ENCODE peak calls at places on chromosomes 2 and 18, in four cellular contexts. N, L, H and Q are unnamed samples. For H3K4me1, the result is how much of the 10 kb centered on the place peaks cover.

GRCh38 chr2:64606495-64607363 is 47.0 kb downstream of the SERTAD2 start:
- DNase-seq in N (no peak), L (peak), H (peak), Q (peak)

GRCh38 chr2:138979131-138979530 is 198.9 kb upstream of the NXPH2 start:
- DNase-seq in N (no peak), L (no peak), H (no peak), Q (no peak)

GRCh38 chr2:18749912-18750526 is 160.7 kb upstream of the NT5C1B start:
- DNase-seq in N (peak), L (peak), H (peak), Q (peak)

GRCh38 chr2:168190590-168191336 is 56.6 kb downstream of the STK39 start:
- DNase-seq in N (no peak), L (no peak), H (peak), Q (no peak)

GRCh38 chr2:143426296-143426695 is 297.1 kb downstream of the ARHGAP15 start:
- DNase-seq in N (no peak), L (no peak), H (no peak), Q (no peak)

GRCh38 chr2:28274911-28275685 is 117.6 kb upstream of the FOSL2 start:
- DNase-seq in N (no peak), L (no peak), H (no peak), Q (no peak)

GRCh38 chr2:200435379-200435778 is 74.5 kb downstream of the KCTD18 start:
- DNase-seq in N (no peak), L (no peak), H (no peak), Q (no peak)

GRCh38 chr2:4695281-4695861 is 992.0 kb downstream of the DCDC2C start:
- DNase-seq in N (no peak), L (no peak), H (no peak), Q (no peak)

GRCh38 chr2:203453858-203454451 is 81.1 kb downstream of the RAPH1 start:
- DNase-seq in N (peak), L (peak), H (peak), Q (no peak)

GRCh38 chr18:34632323-34632722 is 77.8 kb upstream of the DTNA start:
- DNase-seq in N (no peak), L (no peak), H (no peak), Q (no peak)

GRCh38 chr18:35949903-35950627 is 22.4 kb upstream of the RMP24 start:
- DNase-seq in N (peak), L (peak), H (peak), Q (peak)

GRCh38 chr2:229731916-229732315 is 17.6 kb upstream of the DNER start:
- DNase-seq in N (peak), L (no peak), H (no peak), Q (no peak)

GRCh38 chr2:12884713-12885282 is 168.1 kb downstream of the TRIB2 start:
- DNase-seq in N (no peak), L (no peak), H (no peak), Q (peak)

GRCh38 chr2:85709385-85709784 is 15.2 kb downstream of the GNLY start:
- DNase-seq in N (no peak), L (no peak), H (no peak), Q (no peak)

GRCh38 chr2:1954061-1954460 is 209.7 kb upstream of the PXDN start:
- DNase-seq in N (no peak), L (no peak), H (no peak), Q (no peak)

DNA sequence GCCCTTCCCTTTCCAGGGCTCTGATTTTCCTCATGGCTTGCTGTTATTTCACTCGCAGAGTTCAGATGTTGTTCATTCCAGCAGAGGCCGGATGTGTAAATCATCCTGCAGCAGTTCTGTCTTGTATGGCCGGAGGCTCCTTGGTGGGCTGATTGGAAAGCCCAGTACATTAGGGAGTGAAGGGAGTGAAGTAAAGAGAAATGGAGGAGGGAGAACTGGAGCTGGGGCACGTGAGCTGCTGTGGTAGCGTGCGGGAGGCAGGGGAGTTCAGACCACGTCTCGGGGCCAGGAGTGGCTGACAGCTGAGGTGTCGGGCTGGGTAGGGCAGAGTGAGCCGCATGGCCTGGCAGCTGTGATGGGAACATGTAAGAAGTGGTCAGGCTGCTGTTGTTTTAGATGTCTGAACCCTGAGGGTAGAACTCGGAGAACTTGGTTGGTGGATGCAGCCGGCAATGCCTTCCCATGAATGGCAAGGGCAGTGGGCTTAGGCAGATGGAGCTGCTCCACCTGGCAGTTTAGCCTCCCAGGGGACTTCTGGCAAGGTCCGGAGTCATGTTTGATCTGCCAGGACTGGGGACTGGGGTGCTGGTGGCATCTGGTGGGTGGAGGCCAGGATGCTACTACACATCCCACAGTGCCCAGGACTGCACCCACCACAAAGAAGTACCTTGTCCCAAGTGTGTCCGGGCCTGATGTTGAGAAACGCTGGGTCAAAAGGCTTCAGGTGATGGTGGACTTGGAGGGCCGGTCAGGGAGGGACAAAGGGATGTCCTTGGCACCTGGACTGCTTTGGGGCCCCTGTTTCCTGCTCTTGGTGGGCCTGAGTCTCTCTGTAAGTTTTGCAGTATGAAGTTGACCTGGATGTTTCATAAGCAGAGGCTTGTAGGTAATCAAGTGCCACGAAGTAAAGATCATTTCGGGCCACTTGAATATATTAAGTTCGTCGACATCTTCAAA is 29.1 kb downstream of the ASAP2 start:
- DNase-seq in N (no peak), L (no peak), H (no peak), Q (no peak)
- H3K4me1 ChIP-seq in N (under half), L (under half), H (under half), Q (under half)

GRCh38 chr2:74575320-74575719 is 20.8 kb downstream of the DOK1 start:
- DNase-seq in N (no peak), L (no peak), H (no peak), Q (no peak)
- H3K27ac ChIP-seq in N (no peak), L (no peak), H (no peak), Q (no peak)

DNA sequence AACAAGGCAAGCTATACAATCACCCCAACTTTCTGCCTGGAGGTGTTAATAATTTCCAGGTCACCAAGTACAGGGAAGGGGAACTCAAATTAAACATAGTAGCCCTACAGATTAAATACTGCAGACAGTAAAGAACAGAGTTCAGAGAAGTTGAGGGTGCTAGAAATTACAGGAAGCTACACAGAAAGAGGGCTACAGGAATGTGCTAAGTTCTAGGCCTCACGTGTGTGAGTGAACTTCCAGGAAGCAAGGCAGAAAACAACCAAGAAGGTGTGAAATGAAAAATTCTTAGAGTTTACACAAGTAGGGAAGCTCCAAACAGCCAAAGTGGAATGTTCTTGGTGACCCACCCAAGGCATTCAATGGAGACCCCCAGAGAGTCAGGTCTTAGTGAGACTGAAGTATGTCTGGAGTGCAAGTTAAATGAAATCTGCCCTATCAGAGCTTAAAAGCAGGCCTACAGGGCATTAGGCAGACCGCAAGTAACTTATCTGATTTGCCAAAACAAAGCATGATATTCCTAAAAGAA is 58.2 kb upstream of the RNU4ATAC start:
- DNase-seq in N (no peak), L (no peak), H (no peak), Q (no peak)
- H3K4me1 ChIP-seq in N (under half), L (under half), H (under half), Q (under half)

GRCh38 chr2:241150660-241151530 is 628 bp downstream of the PPP1R7 start:
- DNase-seq in N (peak), L (no peak), H (peak), Q (no peak)
- H3K27ac ChIP-seq in N (no peak), L (peak), H (no peak), Q (peak)

GRCh38 chr2:46317092-46317486 is 19.9 kb downstream of the EPAS1 start:
- DNase-seq in N (no peak), L (no peak), H (no peak), Q (no peak)
- H3K4me1 ChIP-seq in N (under half), L (under half), H (under half), Q (under half)